ENCODE peak calls at places on chromosomes 11 and 22, in eight cellular contexts. I is mesenchymal stem cell, Z is AG09309, P is OCI-LY7, A is GM23248, K is SJCRH30, V is fibroblast of pulmonary artery, X is kidney. C is an unnamed sample.

GRCh38 chr11:129319751-129320150 is 55.9 kb upstream of the BARX2 start:
- DNase-seq in I (no peak), Z (no peak), P (no peak), A (no peak), K (no peak), V (no peak), X (no peak), C (no peak)

GRCh38 chr11:111792314-111792713 is 26.1 kb upstream of the PPP2R1B start:
- DNase-seq in I (no peak), Z (no peak), P (no peak), A (no peak), K (no peak), V (no peak), X (no peak), C (no peak)

GRCh38 chr11:24457985-24458384 is 38.9 kb upstream of the LUZP2 start:
- DNase-seq in I (no peak), Z (no peak), P (no peak), A (no peak), K (no peak), V (no peak), X (no peak), C (no peak)

GRCh38 chr11:29125621-29126020 is 891.2 kb downstream of the KCNA4 start:
- DNase-seq in I (no peak), Z (no peak), P (no peak), A (no peak), K (no peak), V (no peak), X (no peak), C (no peak)

GRCh38 chr11:110452720-110453119 is 23.0 kb downstream of the FDX1 start:
- DNase-seq in I (no peak), Z (no peak), P (no peak), A (no peak), K (no peak), V (no peak), X (no peak), C (no peak)

GRCh38 chr22:49756656-49757055 is 71.0 kb downstream of the BRD1 start:
- DNase-seq in I (no peak), Z (no peak), P (no peak), A (no peak), K (no peak), V (no peak), X (peak; percentile 57), C (no peak)

GRCh38 chr22:50260801-50261614 is 475 bp downstream of the MAPK12 start:
- DNase-seq in I (peak; percentile 72), Z (no peak), P (peak; percentile 68), A (peak; percentile 85), K (peak; percentile 74), V (peak; percentile 71), X (no peak), C (peak; percentile 43)

GRCh38 chr11:269146-269890 is 8.9 kb upstream of the NLRP6 start:
- DNase-seq in I (no peak), Z (no peak), P (peak; percentile 99), A (peak; percentile 54), K (no peak), V (no peak), X (peak; percentile 39), C (no peak)

GRCh38 chr11:64624869-64625481 is 34.0 kb downstream of the SLC22A12 start:
- DNase-seq in I (no peak), Z (no peak), P (peak; percentile 64), A (no peak), K (no peak), V (no peak), X (no peak), C (no peak)

GRCh38 chr11:63599211-63600122 is 14.8 kb downstream of the PLAAT3 start:
- DNase-seq in I (peak; percentile 23), Z (peak; percentile 71), P (no peak), A (peak; percentile 93), K (no peak), V (peak; percentile 42), X (no peak), C (peak; percentile 91)

DNA sequence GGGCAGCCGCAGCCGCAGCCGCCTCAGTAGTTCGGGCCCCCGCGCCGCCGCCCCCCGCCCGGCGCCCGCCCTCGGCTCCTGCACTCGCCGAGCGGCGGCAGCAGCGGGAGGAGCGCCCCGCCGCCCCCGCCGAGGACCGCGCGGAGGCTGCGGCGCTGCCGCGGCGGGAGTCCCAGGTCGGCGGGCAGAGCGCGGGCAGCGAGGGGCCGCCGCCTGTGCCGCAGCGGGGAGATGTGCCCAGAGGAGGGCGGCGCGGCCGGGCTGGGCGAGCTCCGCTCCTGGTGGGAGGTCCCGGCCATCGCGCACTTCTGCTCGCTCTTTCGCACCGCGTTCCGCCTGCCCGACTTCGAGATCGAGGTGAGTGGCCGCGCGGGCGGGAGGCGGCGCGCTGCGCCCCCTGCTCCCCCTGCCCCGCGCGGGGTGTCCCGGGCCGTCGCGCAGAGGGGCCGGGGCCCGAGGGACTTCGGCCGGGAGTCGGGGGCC is 334 bp downstream of the CECR2 start:
- DNase-seq in I (peak; percentile 1), Z (no peak), P (peak; percentile 30), A (peak; percentile 4), K (peak; percentile 73), V (peak; percentile 43), X (peak; percentile 74), C (no peak)
- H3K4me3 ChIP-seq in I (peak overlapping the region; percentile 32), Z (no peak overlapping the region), P (peak overlapping the region; percentile 66), A (no peak overlapping the region), K (peak overlapping the region; percentile 88), V (peak overlapping the region; percentile 42), X (no peak overlapping the region), C (no peak overlapping the region)

DNA sequence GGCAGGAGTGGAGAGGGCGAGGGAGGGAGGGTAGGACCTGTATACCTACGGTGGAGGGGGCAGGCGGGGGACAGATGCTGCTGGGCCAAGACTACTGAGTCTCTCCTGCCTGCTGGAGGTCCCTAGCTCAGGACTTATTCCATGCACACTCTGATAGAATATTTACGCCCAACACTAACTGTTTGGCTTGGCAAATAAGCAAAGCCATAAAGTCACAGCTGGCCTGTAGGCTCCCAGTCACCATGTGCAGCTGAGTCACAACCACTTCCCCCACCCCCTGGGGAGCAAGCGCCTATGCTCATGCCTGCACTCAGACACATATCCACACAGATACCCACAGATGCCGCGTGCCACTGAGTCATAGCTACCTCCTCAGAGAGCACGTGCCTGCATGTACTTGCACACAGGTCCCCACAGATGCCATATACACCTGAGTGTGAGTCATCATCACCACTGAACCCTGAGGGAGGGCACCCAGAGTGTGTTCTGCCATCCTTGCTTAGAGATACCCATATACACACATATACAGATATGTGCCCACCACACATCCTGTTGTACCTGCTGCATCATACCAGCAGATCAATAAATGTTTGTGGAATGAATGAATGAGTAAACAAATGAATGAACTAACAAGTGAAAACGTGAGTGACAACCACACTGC is 95.8 kb downstream of the SWAP70 start:
- DNase-seq in I (peak; percentile 99), Z (peak; percentile 99), P (peak; percentile 78), A (peak; percentile 99), K (peak; percentile 86), V (peak; percentile 97), X (peak; percentile 97), C (peak; percentile 100)
- H3K4me3 ChIP-seq in I (no peak overlapping the region), Z (no peak overlapping the region), P (peak overlapping the region; percentile 77), A (peak overlapping the region; percentile 63), K (no peak overlapping the region), V (peak overlapping the region; percentile 57), X (no peak overlapping the region), C (no peak overlapping the region)

GRCh38 chr11:20668410-20668809 is 976 bp upstream of the NELL1 start:
- DNase-seq in I (no peak), Z (no peak), P (no peak), A (no peak), K (no peak), V (no peak), X (no peak), C (no peak)

GRCh38 chr11:20671856-20672546 is 2.6 kb downstream of the NELL1 start:
- DNase-seq in I (no peak), Z (no peak), P (no peak), A (peak; percentile 14), K (peak; percentile 65), V (peak; percentile 3), X (no peak), C (no peak)

GRCh38 chr11:20670932-20671403 is 1.6 kb downstream of the NELL1 start:
- DNase-seq in I (no peak), Z (no peak), P (no peak), A (no peak), K (no peak), V (no peak), X (peak; percentile 45), C (no peak)

GRCh38 chr11:20668844-20669832 is at the start of gene NELL1:
- DNase-seq in I (no peak), Z (no peak), P (no peak), A (no peak), K (peak; percentile 67), V (no peak), X (peak; percentile 65), C (no peak)

DNA sequence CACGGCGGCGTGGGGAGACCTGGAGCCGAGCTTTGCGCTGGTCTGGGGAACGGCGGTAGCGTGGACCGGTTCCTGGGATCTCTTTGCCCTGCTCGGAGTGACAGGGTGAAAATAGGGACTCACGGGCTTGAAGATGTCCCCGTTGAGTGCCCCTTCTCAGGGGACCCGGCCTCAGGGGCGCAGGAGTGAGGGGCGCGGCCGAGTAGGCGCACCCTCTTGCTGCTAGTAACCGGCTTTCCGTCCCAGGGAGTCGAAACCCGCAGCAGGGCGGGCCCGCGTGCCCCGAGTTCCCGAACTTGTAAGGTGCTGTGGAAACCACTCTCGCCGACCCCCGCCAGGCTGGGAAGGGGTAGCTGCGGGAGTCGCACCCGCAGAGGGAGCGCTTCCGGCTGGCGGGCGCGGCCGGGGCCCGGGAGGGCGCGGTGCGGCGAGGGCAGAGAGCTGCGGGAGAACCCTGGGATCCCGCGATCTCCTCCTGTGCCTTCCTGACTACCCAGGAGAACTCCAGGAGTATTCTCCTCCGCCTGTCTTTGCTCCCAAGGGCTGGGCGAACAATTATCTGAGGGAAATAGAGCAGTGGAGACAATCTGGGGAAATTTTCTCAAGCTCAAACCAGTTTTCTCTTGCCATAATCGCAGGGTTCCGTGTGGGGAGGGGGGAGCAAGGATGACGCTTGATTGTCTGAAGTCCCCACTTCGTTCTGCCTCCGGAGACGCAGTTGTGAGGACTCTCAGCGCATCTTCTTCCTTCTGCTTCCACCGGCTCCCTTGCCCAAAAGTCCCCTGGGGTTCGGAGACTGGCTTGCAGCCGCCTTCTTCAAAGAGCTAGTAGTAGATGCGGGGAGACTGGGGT is 673 bp downstream of the NELL1 start:
- DNase-seq in I (no peak), Z (no peak), P (no peak), A (no peak), K (peak; percentile 22), V (no peak), X (peak; percentile 70), C (no peak)
- H3K4me3 ChIP-seq in I (no peak overlapping the region), Z (no peak overlapping the region), P (no peak overlapping the region), A (no peak overlapping the region), K (peak overlapping the region; percentile 89), V (no peak overlapping the region), X (peak overlapping the region; percentile 61), C (no peak overlapping the region)

DNA sequence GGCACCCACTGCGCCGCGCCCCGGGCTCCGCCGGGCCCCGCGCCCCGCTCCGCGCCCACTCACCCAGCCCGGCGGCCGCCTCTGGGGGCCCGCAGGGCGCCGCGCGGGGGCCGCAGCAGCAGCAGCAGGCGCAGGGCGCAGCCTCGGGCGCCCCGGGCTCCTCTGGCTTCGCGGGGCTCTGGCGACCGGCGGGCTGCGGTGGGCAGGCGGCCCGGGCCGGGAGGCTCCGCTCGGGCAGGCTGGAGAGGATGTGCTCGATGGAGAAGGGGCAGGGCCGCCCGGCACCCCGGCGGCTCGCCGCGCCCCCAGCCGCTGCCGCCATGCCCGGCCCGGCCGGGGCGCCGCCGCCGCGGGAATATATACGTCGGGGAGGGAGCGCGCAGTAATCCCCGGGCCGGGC is at the start of gene GSC2:
- DNase-seq in I (no peak), Z (no peak), P (no peak), A (no peak), K (no peak), V (no peak), X (no peak), C (no peak)
- H3K4me3 ChIP-seq in I (no peak within 1 kb of the TSS), Z (no peak within 1 kb of the TSS), P (no peak within 1 kb of the TSS), A (no peak within 1 kb of the TSS), K (no peak within 1 kb of the TSS), V (no peak within 1 kb of the TSS), X (no peak within 1 kb of the TSS), C (no peak within 1 kb of the TSS)

GRCh38 chr11:3169952-3170755 is 5.0 kb upstream of the OSBPL5 start:
- DNase-seq in I (no peak), Z (no peak), P (no peak), A (no peak), K (no peak), V (no peak), X (peak; percentile 73), C (no peak)
- H3K4me3 ChIP-seq in I (no peak overlapping the region), Z (peak overlapping the region; percentile 56), P (no peak overlapping the region), A (peak overlapping the region; percentile 68), K (peak overlapping the region; percentile 43), V (no peak overlapping the region), X (no peak overlapping the region), C (peak overlapping the region; percentile 52)

C was measured in brain microvascular endothelial cell.